ENCODE peak calls at places on chromosome 12, in six cellular contexts. V, B, N, R, W and K are unnamed samples.

GRCh38 chr12:95940514-95940913 is 1.9 kb downstream of the CCDC38 start:
- DNase-seq in V (no peak), B (no peak), N (no peak), R (no peak), W (no peak), K (no peak)

GRCh38 chr12:27025116-27025515 is 2.8 kb downstream of the MED21 start:
- DNase-seq in V (no peak), B (peak; percentile 44), N (no peak), R (no peak), W (no peak), K (no peak)

GRCh38 chr12:22395666-22396065 is 61.2 kb upstream of the ST8SIA1 start:
- DNase-seq in V (no peak), B (no peak), N (no peak), R (no peak), W (no peak), K (no peak)

GRCh38 chr12:25854991-25855390 is 103.5 kb upstream of the RASSF8 start:
- DNase-seq in V (no peak), B (peak; percentile 73), N (no peak), R (no peak), W (no peak), K (no peak)

GRCh38 chr12:2856051-2856450 is 788 bp downstream of the TEX52 start:
- DNase-seq in V (no peak), B (no peak), N (no peak), R (no peak), W (no peak), K (no peak)

GRCh38 chr12:112850343-112850742 is 56.4 kb upstream of the OAS1 start:
- DNase-seq in V (no peak), B (no peak), N (no peak), R (no peak), W (no peak), K (no peak)

GRCh38 chr12:128823216-128823915 is 392 bp downstream of the SLC15A4 start:
- DNase-seq in V (no peak), B (peak; percentile 48), N (no peak), R (no peak), W (no peak), K (no peak)

GRCh38 chr12:98830657-98831056 is 185.6 kb downstream of the APAF1 start:
- DNase-seq in V (no peak), B (no peak), N (no peak), R (no peak), W (no peak), K (no peak)

GRCh38 chr12:66693901-66694513 is 15.1 kb upstream of the GRIP1 start:
- DNase-seq in V (peak; percentile 68), B (peak; percentile 49), N (peak; percentile 9), R (peak; percentile 94), W (peak; percentile 78), K (no peak)

GRCh38 chr12:54304187-54304810 is 3.5 kb upstream of the NFE2 start:
- DNase-seq in V (no peak), B (peak; percentile 72), N (no peak), R (peak; percentile 24), W (peak; percentile 56), K (peak; percentile 59)

GRCh38 chr12:117034691-117035090 is 64.5 kb downstream of the TESC start:
- DNase-seq in V (no peak), B (no peak), N (no peak), R (no peak), W (no peak), K (no peak)

GRCh38 chr12:58819945-58820344 is 100.4 kb downstream of the LRIG3 start:
- DNase-seq in V (no peak), B (no peak), N (no peak), R (no peak), W (no peak), K (no peak)

GRCh38 chr12:13257356-13257875 is 60.9 kb downstream of the EMP1 start:
- DNase-seq in V (no peak), B (no peak), N (no peak), R (no peak), W (no peak), K (no peak)
- TF ChIP-seq CTCF in V (no peak), B (no peak), N (no peak), R (no peak), W (no peak), K (no peak)

GRCh38 chr12:49548822-49549648 is 10.2 kb downstream of the KCNH3 start:
- DNase-seq in V (no peak), B (no peak), N (no peak), R (no peak), W (peak; percentile 20), K (no peak)
- TF ChIP-seq CTCF in V (peak; percentile 52), B (no peak), N (peak; percentile 33), R (no peak), W (peak; percentile 25), K (peak; percentile 34)

DNA sequence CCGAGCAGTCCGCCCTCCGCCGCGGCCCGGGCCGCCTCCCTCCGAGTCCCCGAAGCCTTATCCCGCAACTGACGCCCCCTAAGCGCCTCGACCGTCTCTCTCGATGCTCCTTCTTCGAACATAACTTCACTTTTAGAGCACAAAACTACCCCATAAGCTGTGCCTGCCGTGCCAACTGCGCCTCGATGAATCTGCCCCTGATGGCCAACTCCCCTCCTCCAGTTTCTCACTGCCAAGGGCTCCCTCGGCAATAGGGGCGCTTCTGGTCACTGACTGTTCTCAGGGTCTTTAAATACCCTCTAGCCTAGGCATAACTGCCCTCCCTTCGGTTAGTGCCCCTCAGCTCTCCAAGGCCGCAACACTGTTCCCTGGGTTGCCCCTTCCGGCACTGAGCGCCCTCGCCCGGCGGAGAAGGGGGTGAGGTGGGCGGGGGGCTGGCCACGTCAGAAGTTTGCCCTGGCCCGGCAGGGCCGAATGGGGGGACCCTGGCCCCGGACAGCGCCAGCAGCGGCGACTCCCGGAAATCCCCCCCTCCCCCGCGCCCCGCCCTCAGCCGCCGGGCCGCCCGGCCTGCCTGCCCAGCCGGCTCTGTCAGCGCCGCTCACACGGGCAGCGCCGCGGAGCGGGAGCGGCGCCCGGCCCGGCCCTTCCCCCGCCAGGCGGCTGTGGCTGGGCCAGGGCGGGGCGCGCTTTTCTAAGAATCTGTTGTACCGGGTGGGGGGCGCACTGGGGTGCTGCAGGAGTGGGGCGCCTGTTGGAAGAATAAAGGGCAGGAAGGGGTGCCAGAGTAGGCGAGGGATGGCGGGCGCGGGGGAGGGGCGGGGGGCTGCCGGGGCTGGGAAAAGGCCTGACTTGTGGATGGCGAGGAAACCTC is 10.6 kb downstream of the RARG start:
- DNase-seq in V (no peak), B (peak; percentile 46), N (no peak), R (peak; percentile 65), W (peak; percentile 61), K (no peak)
- TF ChIP-seq CTCF in V (no peak), B (peak; percentile 21), N (peak; percentile 42), R (peak; percentile 74), W (peak; percentile 11), K (peak; percentile 24)

DNA sequence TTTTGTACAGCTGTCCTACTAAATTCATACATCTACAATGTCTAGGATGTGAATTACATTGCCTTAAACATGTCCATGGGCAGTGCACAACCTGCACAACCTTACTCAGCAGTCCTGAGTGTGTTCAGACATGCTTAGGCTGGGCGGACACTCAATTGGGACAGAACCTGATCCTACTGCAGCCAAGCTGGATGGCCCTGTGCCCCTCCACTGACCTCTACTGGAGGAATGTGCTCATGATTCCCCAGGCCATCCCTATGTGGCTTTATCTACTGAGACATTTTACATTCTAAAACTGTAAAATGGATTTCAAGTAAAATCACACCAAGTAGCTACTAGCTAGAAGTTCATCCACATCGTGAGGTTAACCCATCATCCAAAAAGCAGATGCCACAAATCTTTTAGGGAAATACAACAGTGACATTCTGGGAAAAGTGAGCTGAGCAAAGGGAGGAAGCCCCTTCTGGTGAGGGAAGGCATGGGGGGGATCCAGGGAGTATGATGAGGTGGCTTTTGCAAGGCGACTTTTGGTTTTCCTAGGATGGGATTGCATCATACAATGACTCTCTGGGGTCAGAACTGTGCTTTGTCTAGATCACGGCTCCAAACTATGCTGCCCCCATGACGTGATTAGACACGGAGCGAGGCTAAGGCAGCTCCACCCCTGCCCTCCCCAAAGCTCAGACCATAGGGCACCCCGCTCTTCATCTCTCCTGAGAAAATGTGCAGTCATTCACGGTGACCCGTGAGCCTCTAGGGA is 911.7 kb upstream of the TMEM132C start:
- DNase-seq in V (no peak), B (peak; percentile 17), N (no peak), R (no peak), W (no peak), K (no peak)
- TF ChIP-seq CTCF in V (peak; percentile 66), B (peak; percentile 87), N (peak; percentile 48), R (peak; percentile 49), W (peak; percentile 55), K (peak; percentile 76)

GRCh38 chr12:49673446-49674317 is 33.5 kb downstream of the FMNL3 start:
- DNase-seq in V (peak; percentile 89), B (peak; percentile 71), N (no peak), R (no peak), W (peak; percentile 97), K (no peak)
- TF ChIP-seq CTCF in V (no peak), B (peak; percentile 16), N (no peak), R (no peak), W (peak; percentile 4), K (no peak)

DNA sequence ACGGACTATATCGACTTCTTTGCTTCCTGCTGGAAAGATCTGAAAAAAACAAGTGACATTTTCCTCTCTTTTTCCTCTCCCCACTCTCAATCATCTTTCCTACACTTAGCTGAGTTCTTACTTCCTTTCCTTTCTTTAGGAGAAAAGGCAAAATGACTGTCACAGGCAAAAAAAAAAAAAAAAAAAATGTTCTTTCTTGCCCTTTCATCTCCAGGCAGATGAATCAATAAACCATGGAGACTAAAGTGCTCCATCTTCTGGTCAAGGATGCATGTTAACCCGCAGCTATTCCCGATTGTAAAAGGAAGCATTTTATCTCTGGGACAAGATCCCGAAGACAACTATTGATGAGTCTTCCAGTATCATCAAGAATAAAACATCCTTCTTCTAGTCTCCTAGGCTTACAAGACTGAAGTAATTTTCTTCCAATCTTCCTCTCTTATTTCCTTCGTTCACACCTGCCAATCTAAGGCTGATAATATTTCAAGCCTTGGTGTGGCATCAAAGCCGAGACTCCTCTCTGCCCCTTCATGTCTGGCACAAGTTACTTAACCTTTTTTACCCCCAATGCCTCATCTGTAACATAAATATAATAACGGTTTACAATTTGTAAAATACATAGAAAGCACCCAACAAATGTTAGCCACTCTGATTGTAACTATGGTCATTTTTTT is 94.2 kb upstream of the PLEKHG7 start:
- DNase-seq in V (no peak), B (peak; percentile 67), N (no peak), R (peak; percentile 41), W (peak; percentile 70), K (no peak)
- TF ChIP-seq CTCF in V (peak; percentile 71), B (peak; percentile 70), N (peak; percentile 82), R (peak; percentile 76), W (peak; percentile 68), K (peak; percentile 62)

DNA sequence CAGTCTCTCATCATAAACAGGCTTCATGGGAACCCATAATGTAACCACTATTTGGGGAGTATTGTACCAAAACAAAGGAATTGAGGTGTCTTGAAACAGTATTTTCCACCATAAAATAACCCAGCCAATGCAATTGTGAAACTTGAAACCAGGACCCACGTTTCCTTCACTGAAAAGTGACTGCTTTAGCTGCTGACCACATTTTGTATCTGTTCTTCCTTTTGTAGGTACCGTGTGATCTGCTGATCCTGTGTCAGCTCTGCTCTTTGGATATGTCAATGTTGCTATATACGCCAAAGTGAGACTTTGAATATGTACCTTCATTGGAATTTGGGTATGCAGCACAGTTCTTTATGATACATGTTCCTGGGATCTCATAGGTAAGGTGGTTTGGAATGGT is 95.1 kb upstream of the CNTN1 start:
- DNase-seq in V (no peak), B (no peak), N (no peak), R (no peak), W (no peak), K (no peak)
- TF ChIP-seq CTCF in V (no peak), B (no peak), N (no peak), R (no peak), W (no peak), K (no peak)

GRCh38 chr12:10098762-10099161 is at the start of gene CLEC1A:
- DNase-seq in V (peak; percentile 20), B (no peak), N (no peak), R (no peak), W (peak; percentile 11), K (peak; percentile 23)
- TF ChIP-seq CTCF in V (no peak), B (no peak), N (no peak), R (no peak), W (no peak), K (no peak)

GRCh38 chr12:108563135-108563803 is 873 bp downstream of the ISCU start:
- DNase-seq in V (peak; percentile 73), B (peak; percentile 80), N (peak; percentile 60), R (peak; percentile 93), W (peak; percentile 94), K (peak; percentile 72)
- TF ChIP-seq CTCF in V (peak; percentile 96), B (peak; percentile 92), N (peak; percentile 97), R (peak; percentile 96), W (peak; percentile 91), K (peak; percentile 78)